ENCODE peak calls at places on chromosomes 4 and X, in seven cellular contexts. One of them, this sample, is unnamed.

GRCh38 chrX:126994011-126994410 is 174.5 kb downstream of the PRR32 start:
- DNase-seq in foreskin fibroblast: no peak
- DNase-seq in GM13976: no peak
- DNase-seq in epithelial cell of esophagus: no peak
- DNase-seq in progenitor cell of endocrine pancreas: no peak
- DNase-seq in GM23338: no peak
- DNase-seq in CD8-positive, alpha-beta T cell: no peak
- DNase-seq in this sample: no peak

GRCh38 chrX:47217121-47217851 is 1.2 kb upstream of the CDK16 start:
- DNase-seq in foreskin fibroblast: peak; percentile 71
- DNase-seq in CD8-positive, alpha-beta T cell: no peak
- DNase-seq in GM23338: peak; percentile 37
- DNase-seq in progenitor cell of endocrine pancreas: no peak
- DNase-seq in epithelial cell of esophagus: peak; percentile 91
- DNase-seq in GM13976: no peak
- DNase-seq in this sample: no peak

GRCh38 chrX:96004386-96004785 is 680.3 kb upstream of the DIAPH2 start:
- DNase-seq in epithelial cell of esophagus: peak; percentile 76
- DNase-seq in progenitor cell of endocrine pancreas: no peak
- DNase-seq in foreskin fibroblast: peak; percentile 53
- DNase-seq in GM23338: no peak
- DNase-seq in CD8-positive, alpha-beta T cell: no peak
- DNase-seq in GM13976: no peak
- DNase-seq in this sample: no peak

GRCh38 chr4:153988446-153988845 is 199.6 kb upstream of the SFRP2 start:
- DNase-seq in GM23338: no peak
- DNase-seq in progenitor cell of endocrine pancreas: no peak
- DNase-seq in epithelial cell of esophagus: no peak
- DNase-seq in GM13976: no peak
- DNase-seq in CD8-positive, alpha-beta T cell: no peak
- DNase-seq in foreskin fibroblast: peak; percentile 40
- DNase-seq in this sample: no peak

GRCh38 chr4:1027916-1028240 is 16.5 kb downstream of the FGFRL1 start:
- DNase-seq in progenitor cell of endocrine pancreas: no peak
- DNase-seq in GM23338: no peak
- DNase-seq in epithelial cell of esophagus: no peak
- DNase-seq in foreskin fibroblast: peak; percentile 51
- DNase-seq in GM13976: no peak
- DNase-seq in CD8-positive, alpha-beta T cell: no peak
- DNase-seq in this sample: no peak

GRCh38 chr4:101282076-101282844 is 65.1 kb downstream of the PPP3CA start:
- DNase-seq in epithelial cell of esophagus: no peak
- DNase-seq in CD8-positive, alpha-beta T cell: no peak
- DNase-seq in foreskin fibroblast: no peak
- DNase-seq in GM23338: peak; percentile 63
- DNase-seq in GM13976: no peak
- DNase-seq in progenitor cell of endocrine pancreas: no peak
- DNase-seq in this sample: no peak

GRCh38 chrX:40016702-40017101 is 81.1 kb downstream of the BCOR start:
- DNase-seq in CD8-positive, alpha-beta T cell: no peak
- DNase-seq in GM23338: no peak
- DNase-seq in foreskin fibroblast: no peak
- DNase-seq in progenitor cell of endocrine pancreas: no peak
- DNase-seq in epithelial cell of esophagus: no peak
- DNase-seq in GM13976: no peak
- DNase-seq in this sample: no peak

GRCh38 chr4:103498161-103499070 is 221.4 kb downstream of the TACR3 start:
- DNase-seq in GM23338: no peak
- DNase-seq in progenitor cell of endocrine pancreas: no peak
- DNase-seq in foreskin fibroblast: peak; percentile 80
- DNase-seq in epithelial cell of esophagus: peak; percentile 49
- DNase-seq in GM13976: peak; percentile 34
- DNase-seq in CD8-positive, alpha-beta T cell: no peak
- DNase-seq in this sample: peak; percentile 46

GRCh38 chrX:88613338-88613737 is 133.7 kb upstream of the CPXCR1 start:
- DNase-seq in CD8-positive, alpha-beta T cell: no peak
- DNase-seq in progenitor cell of endocrine pancreas: no peak
- DNase-seq in GM23338: peak; percentile 64
- DNase-seq in epithelial cell of esophagus: peak; percentile 0
- DNase-seq in GM13976: no peak
- DNase-seq in foreskin fibroblast: no peak
- DNase-seq in this sample: no peak

GRCh38 chr4:206054-206453 is 81.8 kb downstream of the ZNF718 start:
- DNase-seq in epithelial cell of esophagus: no peak
- DNase-seq in foreskin fibroblast: no peak
- DNase-seq in progenitor cell of endocrine pancreas: no peak
- DNase-seq in GM23338: no peak
- DNase-seq in CD8-positive, alpha-beta T cell: no peak
- DNase-seq in GM13976: no peak
- DNase-seq in this sample: no peak

GRCh38 chrX:153941331-153942252 is 2.9 kb downstream of the RENBP start:
- DNase-seq in epithelial cell of esophagus: no peak
- DNase-seq in GM13976: no peak
- DNase-seq in foreskin fibroblast: no peak
- DNase-seq in GM23338: peak; percentile 53
- DNase-seq in progenitor cell of endocrine pancreas: no peak
- DNase-seq in CD8-positive, alpha-beta T cell: no peak
- DNase-seq in this sample: no peak

GRCh38 chr4:139776235-139776634 is 110.6 kb downstream of the MGST2 start:
- DNase-seq in progenitor cell of endocrine pancreas: no peak
- DNase-seq in epithelial cell of esophagus: no peak
- DNase-seq in GM23338: no peak
- DNase-seq in GM13976: no peak
- DNase-seq in foreskin fibroblast: no peak
- DNase-seq in CD8-positive, alpha-beta T cell: no peak
- DNase-seq in this sample: no peak

GRCh38 chr4:55186700-55187099 is 61.3 kb upstream of the KDR start:
- DNase-seq in foreskin fibroblast: no peak
- DNase-seq in GM13976: no peak
- DNase-seq in progenitor cell of endocrine pancreas: no peak
- DNase-seq in CD8-positive, alpha-beta T cell: no peak
- DNase-seq in GM23338: peak; percentile 70
- DNase-seq in epithelial cell of esophagus: no peak
- DNase-seq in this sample: no peak

GRCh38 chr4:36243355-36244256 is 708 bp downstream of the ARAP2 start:
- DNase-seq in GM13976: no peak
- DNase-seq in GM23338: peak; percentile 37
- DNase-seq in foreskin fibroblast: peak; percentile 8
- DNase-seq in epithelial cell of esophagus: peak; percentile 70
- DNase-seq in CD8-positive, alpha-beta T cell: peak; percentile 51
- DNase-seq in progenitor cell of endocrine pancreas: no peak
- DNase-seq in this sample: no peak

GRCh38 chr4:103934178-103934789 is 214.5 kb upstream of the TACR3 start:
- DNase-seq in GM23338: peak; percentile 73
- DNase-seq in CD8-positive, alpha-beta T cell: no peak
- DNase-seq in foreskin fibroblast: peak; percentile 59
- DNase-seq in GM13976: peak; percentile 63
- DNase-seq in progenitor cell of endocrine pancreas: no peak
- DNase-seq in epithelial cell of esophagus: peak; percentile 64
- DNase-seq in this sample: peak; percentile 13

GRCh38 chr4:15718959-15719358 is 16.1 kb downstream of the BST1 start:
- DNase-seq in progenitor cell of endocrine pancreas: no peak
- DNase-seq in GM23338: no peak
- DNase-seq in epithelial cell of esophagus: no peak
- DNase-seq in GM13976: no peak
- DNase-seq in foreskin fibroblast: no peak
- DNase-seq in CD8-positive, alpha-beta T cell: no peak
- DNase-seq in this sample: no peak

GRCh38 chrX:19589105-19589504 is 73.8 kb upstream of the MAP3K15 start:
- DNase-seq in progenitor cell of endocrine pancreas: no peak
- DNase-seq in epithelial cell of esophagus: no peak
- DNase-seq in CD8-positive, alpha-beta T cell: no peak
- DNase-seq in GM23338: no peak
- DNase-seq in foreskin fibroblast: no peak
- DNase-seq in GM13976: no peak
- DNase-seq in this sample: no peak

GRCh38 chr4:56388311-56388710 is 1.0 kb upstream of the AASDH start:
- DNase-seq in foreskin fibroblast: peak; percentile 15
- DNase-seq in GM13976: no peak
- DNase-seq in epithelial cell of esophagus: no peak
- DNase-seq in progenitor cell of endocrine pancreas: no peak
- DNase-seq in GM23338: peak; percentile 11
- DNase-seq in CD8-positive, alpha-beta T cell: no peak
- DNase-seq in this sample: no peak

GRCh38 chrX:80354966-80355465 is 65.2 kb upstream of the TENT5D start:
- DNase-seq in GM23338: no peak
- DNase-seq in GM13976: no peak
- DNase-seq in epithelial cell of esophagus: no peak
- DNase-seq in foreskin fibroblast: no peak
- DNase-seq in progenitor cell of endocrine pancreas: no peak
- DNase-seq in CD8-positive, alpha-beta T cell: no peak
- DNase-seq in this sample: no peak

GRCh38 chr4:74471228-74471627 is 26.3 kb downstream of the AREG start:
- DNase-seq in progenitor cell of endocrine pancreas: no peak
- DNase-seq in CD8-positive, alpha-beta T cell: no peak
- DNase-seq in GM23338: no peak
- DNase-seq in epithelial cell of esophagus: peak; percentile 35
- DNase-seq in foreskin fibroblast: no peak
- DNase-seq in GM13976: no peak
- DNase-seq in this sample: no peak

GRCh38 chr4:148071009-148071408 is 339.1 kb downstream of the ARHGAP10 start:
- DNase-seq in progenitor cell of endocrine pancreas: no peak
- DNase-seq in epithelial cell of esophagus: no peak
- DNase-seq in foreskin fibroblast: no peak
- DNase-seq in CD8-positive, alpha-beta T cell: no peak
- DNase-seq in GM23338: no peak
- DNase-seq in GM13976: no peak
- DNase-seq in this sample: no peak

GRCh38 chr4:71549516-71550160 is 210.8 kb downstream of the SLC4A4 start:
- DNase-seq in progenitor cell of endocrine pancreas: no peak
- DNase-seq in GM23338: no peak
- DNase-seq in epithelial cell of esophagus: no peak
- DNase-seq in GM13976: no peak
- DNase-seq in foreskin fibroblast: no peak
- DNase-seq in CD8-positive, alpha-beta T cell: no peak
- DNase-seq in this sample: no peak

GRCh38 chr4:71554025-71554424 is 215.2 kb downstream of the SLC4A4 start:
- DNase-seq in GM23338: no peak
- DNase-seq in epithelial cell of esophagus: no peak
- DNase-seq in progenitor cell of endocrine pancreas: no peak
- DNase-seq in GM13976: no peak
- DNase-seq in foreskin fibroblast: no peak
- DNase-seq in CD8-positive, alpha-beta T cell: no peak
- DNase-seq in this sample: no peak

GRCh38 chr4:71553605-71554004 is 214.8 kb downstream of the SLC4A4 start:
- DNase-seq in foreskin fibroblast: peak; percentile 3
- DNase-seq in progenitor cell of endocrine pancreas: no peak
- DNase-seq in GM13976: no peak
- DNase-seq in epithelial cell of esophagus: peak; percentile 59
- DNase-seq in GM23338: peak; percentile 56
- DNase-seq in CD8-positive, alpha-beta T cell: no peak
- DNase-seq in this sample: no peak

GRCh38 chr4:71545168-71545567 is 206.3 kb downstream of the SLC4A4 start:
- DNase-seq in GM13976: no peak
- DNase-seq in CD8-positive, alpha-beta T cell: no peak
- DNase-seq in epithelial cell of esophagus: no peak
- DNase-seq in GM23338: no peak
- DNase-seq in progenitor cell of endocrine pancreas: no peak
- DNase-seq in foreskin fibroblast: peak; percentile 38
- DNase-seq in this sample: no peak

GRCh38 chr4:71550220-71551190 is 211.7 kb downstream of the SLC4A4 start:
- DNase-seq in GM13976: no peak
- DNase-seq in foreskin fibroblast: peak; percentile 15
- DNase-seq in progenitor cell of endocrine pancreas: no peak
- DNase-seq in GM23338: peak; percentile 53
- DNase-seq in CD8-positive, alpha-beta T cell: no peak
- DNase-seq in epithelial cell of esophagus: peak; percentile 8
- DNase-seq in this sample: no peak
- TF ChIP-seq CTCF in GM13976: no peak
- TF ChIP-seq CTCF in foreskin fibroblast: peak; percentile 35
- TF ChIP-seq CTCF in progenitor cell of endocrine pancreas: no peak
- TF ChIP-seq CTCF in GM23338: peak; percentile 59
- TF ChIP-seq CTCF in CD8-positive, alpha-beta T cell: no peak
- TF ChIP-seq CTCF in epithelial cell of esophagus: peak; percentile 4
- TF ChIP-seq CTCF in this sample: no peak

DNA sequence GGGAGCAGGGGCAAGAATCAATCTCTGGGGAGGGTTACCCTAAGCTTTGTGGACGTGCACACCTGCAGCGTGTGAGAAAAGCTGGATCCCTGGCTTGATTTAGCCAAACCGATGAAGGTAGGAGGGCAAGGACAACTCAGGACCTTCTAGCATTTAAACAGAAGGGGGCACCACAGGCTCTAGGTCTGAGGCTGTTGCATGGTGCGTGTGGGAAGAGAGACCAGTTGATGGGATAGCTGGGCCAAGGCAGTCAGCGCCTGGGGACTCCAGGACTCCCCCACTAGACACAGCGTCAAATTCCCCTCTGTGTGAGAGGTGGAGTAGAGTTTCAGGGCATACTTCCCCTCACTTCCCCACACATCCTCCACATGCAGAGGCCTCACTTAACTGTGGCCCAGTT is 4.3 kb downstream of the GABRQ start:
- DNase-seq in progenitor cell of endocrine pancreas: no peak
- DNase-seq in GM13976: peak; percentile 33
- DNase-seq in foreskin fibroblast: peak; percentile 7
- DNase-seq in GM23338: peak; percentile 60
- DNase-seq in CD8-positive, alpha-beta T cell: no peak
- DNase-seq in epithelial cell of esophagus: peak; percentile 1
- DNase-seq in this sample: peak; percentile 2
- TF ChIP-seq CTCF in progenitor cell of endocrine pancreas: no peak
- TF ChIP-seq CTCF in GM13976: no peak
- TF ChIP-seq CTCF in foreskin fibroblast: no peak
- TF ChIP-seq CTCF in GM23338: peak; percentile 71
- TF ChIP-seq CTCF in CD8-positive, alpha-beta T cell: no peak
- TF ChIP-seq CTCF in epithelial cell of esophagus: peak; percentile 5
- TF ChIP-seq CTCF in this sample: peak; percentile 32

GRCh38 chrX:29468911-29469494 is 746.4 kb upstream of the MAGEB2 start:
- DNase-seq in GM23338: no peak
- DNase-seq in progenitor cell of endocrine pancreas: no peak
- DNase-seq in CD8-positive, alpha-beta T cell: no peak
- DNase-seq in foreskin fibroblast: no peak
- DNase-seq in epithelial cell of esophagus: no peak
- DNase-seq in GM13976: no peak
- DNase-seq in this sample: no peak
- TF ChIP-seq CTCF in GM23338: no peak
- TF ChIP-seq CTCF in progenitor cell of endocrine pancreas: no peak
- TF ChIP-seq CTCF in CD8-positive, alpha-beta T cell: no peak
- TF ChIP-seq CTCF in foreskin fibroblast: no peak
- TF ChIP-seq CTCF in epithelial cell of esophagus: no peak
- TF ChIP-seq CTCF in GM13976: no peak
- TF ChIP-seq CTCF in this sample: no peak

DNA sequence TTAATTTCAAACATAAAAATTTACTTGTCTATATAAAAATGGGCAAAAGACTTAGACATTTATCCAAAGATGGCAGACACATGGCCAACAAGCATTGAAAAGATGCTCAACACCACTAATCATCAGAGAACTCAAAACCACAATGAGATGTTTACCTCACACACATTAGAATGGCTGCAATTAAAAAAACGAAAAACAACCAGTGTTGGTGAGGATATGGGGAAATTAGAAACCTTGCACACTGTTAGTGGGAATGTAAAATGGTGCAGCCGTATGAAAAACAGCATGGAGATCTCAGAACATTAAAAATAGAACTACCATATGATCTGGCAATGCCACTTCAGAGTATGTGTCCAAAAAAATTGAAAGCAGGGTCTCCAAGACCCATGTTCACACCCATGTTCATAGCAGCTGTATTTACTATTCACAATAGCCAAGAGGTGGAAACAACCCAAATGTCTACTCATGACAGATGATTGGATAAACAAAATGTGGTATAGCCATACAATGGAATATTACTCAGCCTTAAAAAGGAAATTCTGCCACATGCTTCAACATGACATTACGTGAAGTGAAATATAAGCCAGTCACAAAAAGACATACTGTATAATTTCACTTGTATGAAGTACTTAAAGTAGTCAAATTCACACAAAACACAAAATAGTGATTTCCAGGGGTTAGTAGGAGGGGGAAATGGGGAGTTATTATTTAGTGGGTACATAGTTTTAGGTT is 146.2 kb downstream of the SOWAHB start:
- DNase-seq in GM13976: no peak
- DNase-seq in foreskin fibroblast: no peak
- DNase-seq in GM23338: no peak
- DNase-seq in progenitor cell of endocrine pancreas: no peak
- DNase-seq in epithelial cell of esophagus: no peak
- DNase-seq in CD8-positive, alpha-beta T cell: no peak
- DNase-seq in this sample: no peak
- TF ChIP-seq CTCF in GM13976: no peak
- TF ChIP-seq CTCF in foreskin fibroblast: no peak
- TF ChIP-seq CTCF in GM23338: no peak
- TF ChIP-seq CTCF in progenitor cell of endocrine pancreas: no peak
- TF ChIP-seq CTCF in epithelial cell of esophagus: no peak
- TF ChIP-seq CTCF in CD8-positive, alpha-beta T cell: no peak
- TF ChIP-seq CTCF in this sample: no peak

This sample was measured in GM12864.